ENCODE peak calls at places on chromosomes 11 and 22, in nine cellular contexts. L is right atrium auricular region; O is left ventricle myocardium inferior; H is PC-9; B is esophagus squamous epithelium; G is HCT116; C is effector memory CD4-positive, alpha-beta T cell; E is ovary; R is mesendoderm. K is an unnamed sample.

GRCh38 chr11:7511405-7511804 is 2.4 kb upstream of the PPFIBP2 start:
- DNase-seq in B (no peak), L (peak; percentile 75), H (no peak), G (no peak), O (peak; percentile 63), C (no peak), E (peak; percentile 60), R (no peak), K (no peak)

GRCh38 chr11:33557201-33557600 is 143.4 kb downstream of the C11orf91 start:
- DNase-seq in L (no peak), R (peak; percentile 34), O (no peak), C (no peak), B (no peak), H (peak; percentile 97), G (no peak), E (no peak), K (no peak)

GRCh38 chr11:109552376-109552775 is 130.4 kb downstream of the C11orf87 start:
- DNase-seq in B (no peak), G (no peak), L (no peak), C (no peak), E (no peak), O (no peak), H (no peak), R (no peak), K (no peak)

GRCh38 chr22:39254789-39255298 is 10.1 kb upstream of the PDGFB start:
- DNase-seq in R (no peak), G (no peak), O (no peak), L (no peak), B (no peak), E (no peak), H (no peak), C (no peak), K (no peak)

GRCh38 chr22:49853981-49854791 is 542 bp downstream of the ZBED4 start:
- DNase-seq in E (no peak), C (no peak), B (no peak), L (no peak), G (no peak), H (no peak), O (no peak), R (peak; percentile 52), K (peak; percentile 91)

GRCh38 chr22:25141994-25142620 is 57.6 kb upstream of the CRYBB3 start:
- DNase-seq in E (no peak), R (peak; percentile 83), B (no peak), L (no peak), O (no peak), H (no peak), C (no peak), G (no peak), K (no peak)

GRCh38 chr11:128634395-128634794 is 47.0 kb upstream of the ETS1 start:
- DNase-seq in H (no peak), E (no peak), O (no peak), R (no peak), L (no peak), B (no peak), G (no peak), C (no peak), K (no peak)

GRCh38 chr22:41242396-41243117 is 1.8 kb upstream of the CHADL start:
- DNase-seq in R (no peak), G (no peak), L (no peak), E (no peak), C (no peak), H (no peak), O (no peak), B (no peak), K (no peak)

GRCh38 chr11:96215094-96215782 is 127.8 kb downstream of the MAML2 start:
- DNase-seq in O (no peak), C (no peak), G (no peak), H (no peak), R (no peak), E (no peak), B (no peak), L (no peak), K (peak; percentile 87)

GRCh38 chr22:47781427-47782111 is 1019.1 kb downstream of the TBC1D22A start:
- DNase-seq in H (no peak), R (no peak), E (no peak), G (no peak), C (no peak), B (no peak), L (peak; percentile 21), O (no peak), K (peak; percentile 37)

GRCh38 chr11:116719102-116719501 is 53.7 kb downstream of the BUD13 start:
- DNase-seq in O (no peak), L (no peak), C (no peak), H (no peak), B (no peak), E (no peak), G (no peak), R (no peak), K (no peak)

GRCh38 chr11:109035261-109035660 is 370.4 kb downstream of the DDX10 start:
- DNase-seq in C (no peak), G (no peak), O (no peak), B (no peak), E (no peak), R (no peak), L (no peak), H (no peak), K (no peak)

GRCh38 chr11:73382183-73382582 is 6.0 kb downstream of the RELT start:
- DNase-seq in E (no peak), O (no peak), H (no peak), B (no peak), R (no peak), L (no peak), C (no peak), G (no peak), K (no peak)

GRCh38 chr11:73380897-73381410 is 4.8 kb downstream of the RELT start:
- DNase-seq in R (no peak), C (no peak), H (no peak), G (no peak), E (no peak), O (no peak), L (no peak), B (no peak), K (no peak)

GRCh38 chr11:73381589-73381988 is 5.4 kb downstream of the RELT start:
- DNase-seq in E (no peak), B (no peak), C (no peak), H (no peak), R (no peak), L (no peak), G (no peak), O (no peak), K (peak; percentile 88)

GRCh38 chr11:73379189-73379880 is 3.1 kb downstream of the RELT start:
- DNase-seq in L (no peak), R (no peak), C (no peak), E (no peak), B (no peak), H (no peak), G (no peak), O (no peak), K (no peak)

DNA sequence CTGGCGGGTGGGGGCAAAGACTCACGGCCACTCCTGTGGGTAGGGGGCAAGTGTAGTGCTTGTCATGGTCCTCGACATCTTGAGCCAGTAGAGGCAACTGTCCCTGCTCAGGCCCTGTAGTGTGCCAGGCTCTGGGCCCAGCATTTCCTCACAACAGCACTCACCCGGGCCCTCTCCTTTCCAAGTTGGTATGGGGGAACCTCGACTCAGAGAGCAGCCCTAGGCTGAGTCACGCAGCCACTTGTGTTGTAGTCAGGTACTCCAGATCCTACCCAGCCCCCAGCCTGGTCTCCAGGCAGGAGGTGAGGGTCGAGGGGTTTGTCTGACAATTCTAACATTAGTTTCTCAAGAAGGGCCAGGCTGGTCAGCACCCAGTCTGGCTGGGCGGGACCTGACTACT is 4.1 kb downstream of the RELT start:
- DNase-seq in B (no peak), L (no peak), G (no peak), E (no peak), R (no peak), O (no peak), C (no peak), H (no peak), K (peak; percentile 85)
- H3K4me1 ChIP-seq in B (peaks cover 31% of the 10 kb centered on the region), L (peaks cover 84% of the 10 kb centered on the region), G (peaks cover 48% of the 10 kb centered on the region), E (peaks cover 6% of the 10 kb centered on the region), R (no peaks in the 10 kb centered on the region), O (peaks cover 88% of the 10 kb centered on the region), C (peaks cover 52% of the 10 kb centered on the region), H (peaks cover 13% of the 10 kb centered on the region), K (peaks cover 89% of the 10 kb centered on the region)

GRCh38 chr11:849951-850776 is 7.5 kb downstream of the TSPAN4 start:
- DNase-seq in R (no peak), B (no peak), C (no peak), E (no peak), O (no peak), H (no peak), G (no peak), L (no peak), K (no peak)
- H3K4me1 ChIP-seq in R (peaks cover 2% of the 10 kb centered on the region), B (peaks cover 39% of the 10 kb centered on the region), C (peaks cover 12% of the 10 kb centered on the region), E (peaks cover 24% of the 10 kb centered on the region), O (peaks cover 92% of the 10 kb centered on the region), H (peaks cover under 1% of the 10 kb centered on the region), G (peaks cover 22% of the 10 kb centered on the region), L (peaks cover 63% of the 10 kb centered on the region), K (peaks cover 58% of the 10 kb centered on the region)

GRCh38 chr11:59267738-59268475 is 55.2 kb upstream of the MPEG1 start:
- DNase-seq in G (no peak), E (no peak), L (no peak), C (no peak), H (peak; percentile 97), O (no peak), R (peak; percentile 9), B (no peak), K (no peak)

GRCh38 chr11:59271247-59271755 is 58.6 kb upstream of the MPEG1 start:
- DNase-seq in E (no peak), C (no peak), R (no peak), O (no peak), H (no peak), G (no peak), B (no peak), L (no peak), K (no peak)

GRCh38 chr11:59271811-59272327 is 59.1 kb upstream of the MPEG1 start:
- DNase-seq in L (no peak), B (no peak), G (no peak), R (no peak), O (no peak), H (no peak), E (no peak), C (no peak), K (no peak)

GRCh38 chr11:59273008-59273841 is 60.5 kb upstream of the MPEG1 start:
- DNase-seq in C (no peak), O (no peak), L (no peak), H (peak; percentile 94), R (no peak), G (no peak), E (no peak), B (no peak), K (no peak)
- H3K4me1 ChIP-seq in C (peaks cover 19% of the 10 kb centered on the region), O (no peaks in the 10 kb centered on the region), L (no peaks in the 10 kb centered on the region), H (peaks cover 52% of the 10 kb centered on the region), R (no peaks in the 10 kb centered on the region), G (peaks cover 1% of the 10 kb centered on the region), E (no peaks in the 10 kb centered on the region), B (no peaks in the 10 kb centered on the region), K (peaks cover 79% of the 10 kb centered on the region)

DNA sequence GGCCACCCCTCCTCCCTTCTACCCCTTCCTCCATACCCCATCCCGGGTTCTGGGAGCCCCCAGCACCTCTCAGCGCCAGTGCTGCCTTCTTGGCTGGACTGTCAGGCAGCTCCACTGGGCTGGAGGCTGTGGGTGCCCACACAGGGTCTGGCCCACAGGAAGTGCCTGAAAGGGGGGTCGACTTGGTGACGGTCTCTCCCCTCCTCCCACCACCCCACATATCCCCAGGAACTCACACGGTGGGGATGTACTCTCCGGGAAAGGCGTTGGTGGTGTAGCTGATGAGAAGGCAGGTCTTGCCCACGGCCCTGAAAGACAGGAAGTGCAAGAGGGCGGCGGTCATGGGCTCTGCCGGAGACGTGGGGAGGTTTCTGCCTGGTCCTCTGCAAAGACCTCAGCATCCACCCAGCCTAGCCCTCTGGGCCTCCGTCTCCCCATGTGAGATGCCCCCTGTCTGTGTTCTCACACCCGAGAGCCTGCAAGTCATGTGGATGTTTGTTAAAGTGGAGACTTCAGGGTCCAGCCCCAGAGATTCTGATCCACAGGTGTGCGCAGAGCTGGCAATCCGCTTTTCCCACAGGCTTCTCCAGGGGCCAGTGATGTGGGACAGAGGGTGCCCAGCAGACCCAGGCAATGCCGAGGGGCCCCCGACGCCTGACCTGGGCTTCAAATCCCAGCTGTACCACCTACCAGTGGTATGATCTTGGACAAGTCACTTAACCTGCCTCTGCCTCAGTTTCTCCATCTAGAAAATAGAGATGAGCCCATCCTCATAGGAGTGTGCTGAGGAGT is 2.5 kb downstream of the RAC2 start:
- DNase-seq in C (no peak), R (no peak), H (no peak), G (no peak), E (no peak), O (no peak), B (no peak), L (no peak), K (peak; percentile 92)
- H3K4me1 ChIP-seq in C (peaks cover 65% of the 10 kb centered on the region), R (peaks cover 5% of the 10 kb centered on the region), H (peaks cover 17% of the 10 kb centered on the region), G (peaks cover 35% of the 10 kb centered on the region), E (no peaks in the 10 kb centered on the region), O (peaks cover 5% of the 10 kb centered on the region), B (peaks cover 7% of the 10 kb centered on the region), L (peaks cover 7% of the 10 kb centered on the region), K (peaks cover 90% of the 10 kb centered on the region)